ENCODE peak calls at places on chromosomes 16 and 17, in ten cellular contexts. J is uterus; P is CD8-positive, alpha-beta T cell; T is neural progenitor cell; X is GM03348; Q is CD4-positive, alpha-beta T cell; V is EL; B is cardiac muscle cell; K is HS-27A; G is cardiac fibroblast. Y is an unnamed sample.

GRCh38 chr17:43011728-43012472 is 5.3 kb downstream of the IFI35 start:
- DNase-seq in G (no peak), Q (no peak), X (no peak), P (no peak), T (no peak), V (no peak), K (no peak), J (no peak), B (peak), Y (no peak)

GRCh38 chr17:58364270-58364942 is 12.4 kb upstream of the SUPT4H1 start:
- DNase-seq in B (peak), J (no peak), P (no peak), T (peak), K (no peak), V (no peak), Q (no peak), X (no peak), G (no peak), Y (no peak)

GRCh38 chr16:71777329-71777728 is 31.3 kb downstream of the AP1G1 start:
- DNase-seq in P (no peak), G (no peak), K (no peak), T (no peak), B (no peak), J (no peak), Q (no peak), X (no peak), V (no peak), Y (no peak)

GRCh38 chr17:21039839-21040575 is 2.8 kb downstream of the USP22 start:
- DNase-seq in G (peak), K (no peak), V (peak), J (no peak), X (peak), Q (no peak), B (peak), P (peak), T (peak), Y (peak)

GRCh38 chr17:4635823-4636375 is 5.6 kb downstream of the ALOX15 start:
- DNase-seq in T (no peak), V (no peak), X (no peak), G (no peak), Q (no peak), K (no peak), J (no peak), B (no peak), P (no peak), Y (no peak)

GRCh38 chr16:50096791-50097190 is 31.0 kb downstream of the HEATR3 start:
- DNase-seq in B (no peak), J (no peak), T (no peak), X (peak), Q (no peak), V (peak), K (peak), P (no peak), G (peak), Y (no peak)

GRCh38 chr16:78973041-78973440 is 627.5 kb downstream of the MAF start:
- DNase-seq in V (no peak), X (no peak), G (no peak), B (peak), Q (no peak), T (no peak), J (no peak), K (no peak), P (no peak), Y (no peak)

GRCh38 chr17:68512967-68513474 is 791 bp downstream of the PRKAR1A start:
- DNase-seq in G (peak), K (peak), V (peak), J (peak), X (peak), Q (no peak), B (peak), P (no peak), T (peak), Y (peak)

GRCh38 chr17:81082177-81083073 is 47.5 kb downstream of the BAIAP2 start:
- DNase-seq in P (no peak), Q (no peak), T (no peak), K (no peak), J (no peak), G (no peak), B (no peak), V (no peak), X (no peak), Y (peak)

GRCh38 chr17:42743595-42744282 is 1.1 kb downstream of the EZH1 start:
- DNase-seq in X (peak), K (no peak), V (no peak), T (no peak), B (no peak), G (no peak), Q (no peak), P (no peak), J (no peak), Y (peak)

GRCh38 chr17:78997231-78997741 is 12.3 kb downstream of the CANT1 start:
- DNase-seq in P (no peak), T (no peak), V (no peak), B (no peak), G (no peak), J (peak), X (no peak), Q (no peak), K (no peak), Y (no peak)

GRCh38 chr17:18025596-18026407 is 13.2 kb downstream of the ATPAF2 start:
- DNase-seq in G (peak), V (peak), X (peak), T (no peak), K (no peak), P (no peak), J (no peak), B (no peak), Q (no peak), Y (peak)

GRCh38 chr16:23950291-23950894 is 114.6 kb downstream of the PRKCB start:
- DNase-seq in P (no peak), T (no peak), G (no peak), V (no peak), K (no peak), Q (no peak), X (no peak), B (no peak), J (no peak), Y (no peak)

GRCh38 chr17:12642034-12642433 is 23.7 kb upstream of the MYOCD start:
- DNase-seq in T (no peak), K (no peak), J (no peak), B (no peak), Q (no peak), X (no peak), G (no peak), P (no peak), V (no peak), Y (no peak)

GRCh38 chr17:70278846-70279465 is 109.6 kb downstream of the KCNJ2 start:
- DNase-seq in X (no peak), K (no peak), V (no peak), T (peak), B (no peak), Q (no peak), P (no peak), J (no peak), G (no peak), Y (peak)

GRCh38 chr16:30740364-30741251 is 7.6 kb upstream of the PHKG2 start:
- DNase-seq in T (no peak), P (no peak), V (peak), K (peak), Q (no peak), J (peak), G (peak), B (no peak), X (peak), Y (peak)

GRCh38 chr17:50279181-50279526 is 4.9 kb downstream of the TMEM92 start:
- DNase-seq in T (no peak), X (peak), B (no peak), P (no peak), Q (no peak), K (no peak), J (no peak), V (peak), G (peak), Y (peak)

GRCh38 chr16:56910654-56911539 is 21.0 kb upstream of the HERPUD1 start:
- DNase-seq in V (peak), Q (no peak), B (no peak), T (no peak), J (no peak), P (no peak), K (no peak), G (peak), X (peak), Y (peak)

GRCh38 chr17:83142619-83143018 is 63.2 kb downstream of the METRNL start:
- DNase-seq in T (no peak), P (no peak), X (no peak), K (no peak), Q (no peak), B (no peak), V (no peak), J (no peak), G (no peak), Y (no peak)

GRCh38 chr16:10624527-10624926 is 44.1 kb upstream of the EMP2 start:
- DNase-seq in X (no peak), K (no peak), G (no peak), B (no peak), J (no peak), V (no peak), P (no peak), T (no peak), Q (no peak), Y (no peak)

GRCh38 chr16:89442588-89442987 is 47.8 kb downstream of the ANKRD11 start:
- DNase-seq in X (peak), V (no peak), T (no peak), Q (no peak), B (peak), G (no peak), J (no peak), P (no peak), K (no peak), Y (no peak)

GRCh38 chr17:9728005-9728404 is 63.4 kb downstream of the DHRS7C start:
- DNase-seq in P (no peak), V (no peak), G (no peak), J (no peak), T (no peak), K (no peak), B (no peak), X (no peak), Q (no peak), Y (no peak)

GRCh38 chr17:21524211-21524591 is 148.0 kb downstream of the KCNJ12 start:
- DNase-seq in X (no peak), T (no peak), K (no peak), Q (no peak), J (no peak), B (no peak), G (peak), P (no peak), V (peak), Y (no peak)

GRCh38 chr16:66430214-66430613 is 3.1 kb downstream of the BEAN1 start:
- DNase-seq in B (no peak), T (no peak), P (no peak), J (no peak), G (no peak), Q (no peak), K (no peak), X (no peak), V (no peak), Y (no peak)